ENCODE peak calls at places on chromosomes 4 and X, in eight cellular contexts. C is heart right ventricle, A is AG09319, K is psoas muscle, R is foreskin fibroblast, Q is nephron progenitor cell, N is SK-N-SH, B is mucosa of descending colon. T is an unnamed sample.
A peak's percentile ranks its signal among the peaks of the same experiment; 100 is the strongest.

GRCh38 chr4:2423066-2423465 is 4.3 kb downstream of the CFAP99 start:
- DNase-seq in C (no peak), K (no peak), B (peak; percentile 23), N (no peak), Q (no peak), R (no peak), A (no peak), T (no peak)

GRCh38 chr4:184250795-184251679 is 33.4 kb upstream of the ENPP6 start:
- DNase-seq in N (peak; percentile 70), B (no peak), C (no peak), K (no peak), R (peak; percentile 61), Q (no peak), A (peak; percentile 16), T (peak; percentile 60)

GRCh38 chr4:954211-955020 is 19.0 kb downstream of the DGKQ start:
- DNase-seq in A (no peak), K (no peak), B (peak; percentile 10), C (no peak), N (no peak), R (no peak), Q (no peak), T (no peak)

GRCh38 chr4:157265281-157265680 is 44.8 kb downstream of the GRIA2 start:
- DNase-seq in B (no peak), K (no peak), R (peak; percentile 73), A (no peak), N (no peak), C (no peak), Q (peak; percentile 9), T (no peak)

GRCh38 chr4:68176500-68176899 is 46.8 kb upstream of the TMPRSS11F start:
- DNase-seq in C (no peak), K (no peak), N (no peak), B (no peak), A (no peak), Q (no peak), R (no peak), T (no peak)

GRCh38 chr4:139692300-139693012 is 26.8 kb downstream of the MGST2 start:
- DNase-seq in A (no peak), Q (no peak), C (no peak), R (no peak), N (peak; percentile 59), K (no peak), B (no peak), T (no peak)

GRCh38 chr4:113288257-113288656 is 238.8 kb downstream of the ANK2 start:
- DNase-seq in C (no peak), K (no peak), R (no peak), N (no peak), A (no peak), B (no peak), Q (no peak), T (no peak)

GRCh38 chr4:99966692-99967091 is 16.6 kb upstream of the H2AZ1 start:
- DNase-seq in B (no peak), Q (no peak), A (no peak), R (peak; percentile 62), N (no peak), C (no peak), K (no peak), T (no peak)

GRCh38 chr4:126530996-126531585 is 1101.7 kb upstream of the INTU start:
- DNase-seq in R (peak; percentile 14), K (no peak), N (no peak), A (no peak), C (no peak), B (no peak), Q (no peak), T (no peak)

GRCh38 chr4:23888421-23889319 is 1.2 kb downstream of the PPARGC1A start:
- DNase-seq in A (no peak), C (no peak), B (peak; percentile 37), N (peak; percentile 66), K (no peak), R (peak; percentile 74), Q (peak; percentile 8), T (no peak)

GRCh38 chr4:10490996-10491395 is 33.8 kb upstream of the ZNF518B start:
- DNase-seq in R (no peak), C (no peak), A (no peak), Q (no peak), B (no peak), N (no peak), K (no peak), T (no peak)

GRCh38 chrX:11908371-11908770 is 150.3 kb downstream of the MSL3 start:
- DNase-seq in N (peak; percentile 8), R (peak; percentile 28), Q (no peak), K (no peak), B (no peak), C (no peak), A (no peak), T (peak; percentile 16)
- TF ChIP-seq CTCF in N (peak; percentile 51), R (peak; percentile 35), Q (peak; percentile 25), K (no peak), B (no peak), C (no peak), A (peak; percentile 35), T (no peak)

GRCh38 chrX:12722314-12722713 is 68.9 kb upstream of the PRPS2 start:
- DNase-seq in N (no peak), C (no peak), Q (no peak), A (no peak), K (no peak), B (no peak), R (no peak), T (no peak)
- TF ChIP-seq CTCF in N (no peak), C (no peak), Q (no peak), A (no peak), K (no peak), B (no peak), R (no peak), T (no peak)

GRCh38 chr4:8140915-8141314 is 17.7 kb downstream of the ABLIM2 start:
- DNase-seq in B (no peak), A (no peak), Q (no peak), K (no peak), R (no peak), N (no peak), C (peak; percentile 1), T (no peak)

GRCh38 chr4:8144359-8144758 is 14.3 kb downstream of the ABLIM2 start:
- DNase-seq in B (no peak), C (no peak), A (no peak), R (no peak), Q (no peak), K (peak; percentile 70), N (peak; percentile 70), T (no peak)

GRCh38 chr4:8143392-8144140 is 15.0 kb downstream of the ABLIM2 start:
- DNase-seq in K (no peak), B (no peak), A (no peak), C (no peak), R (no peak), N (no peak), Q (no peak), T (no peak)

GRCh38 chr4:8142556-8142955 is 16.1 kb downstream of the ABLIM2 start:
- DNase-seq in Q (no peak), R (no peak), B (no peak), K (no peak), N (no peak), C (no peak), A (no peak), T (no peak)

DNA sequence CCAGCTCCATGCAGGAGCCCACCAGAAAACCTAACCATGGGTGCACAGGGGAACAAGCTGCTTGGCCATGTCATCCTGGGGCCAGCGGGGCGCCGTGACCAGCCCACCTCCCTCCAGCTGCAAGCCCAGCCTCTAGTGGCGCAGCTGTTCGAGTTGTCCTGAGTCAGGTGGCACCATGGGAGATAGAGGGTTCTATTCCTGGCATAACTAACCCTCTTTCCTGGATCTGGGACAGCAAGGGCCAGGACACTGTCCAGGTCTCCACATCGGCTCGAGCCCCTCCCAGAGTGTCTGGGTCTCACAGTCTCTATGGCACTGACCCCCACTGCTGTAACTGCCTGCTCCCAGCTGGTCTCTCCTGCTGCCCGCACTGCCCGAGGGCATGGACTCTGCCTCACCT is 16.7 kb downstream of the ABLIM2 start:
- DNase-seq in A (no peak), C (no peak), N (no peak), R (no peak), K (no peak), Q (no peak), B (no peak), T (no peak)
- TF ChIP-seq CTCF in A (no peak), C (no peak), N (no peak), R (no peak), K (no peak), Q (no peak), B (no peak), T (no peak)

GRCh38 chrX:23079347-23079746 is 79.6 kb downstream of the DDX53 start:
- DNase-seq in B (no peak), A (no peak), R (no peak), C (no peak), N (no peak), Q (no peak), K (no peak), T (no peak)
- TF ChIP-seq CTCF in B (no peak), A (no peak), R (no peak), C (no peak), N (peak; percentile 33), Q (no peak), K (no peak), T (no peak)

DNA sequence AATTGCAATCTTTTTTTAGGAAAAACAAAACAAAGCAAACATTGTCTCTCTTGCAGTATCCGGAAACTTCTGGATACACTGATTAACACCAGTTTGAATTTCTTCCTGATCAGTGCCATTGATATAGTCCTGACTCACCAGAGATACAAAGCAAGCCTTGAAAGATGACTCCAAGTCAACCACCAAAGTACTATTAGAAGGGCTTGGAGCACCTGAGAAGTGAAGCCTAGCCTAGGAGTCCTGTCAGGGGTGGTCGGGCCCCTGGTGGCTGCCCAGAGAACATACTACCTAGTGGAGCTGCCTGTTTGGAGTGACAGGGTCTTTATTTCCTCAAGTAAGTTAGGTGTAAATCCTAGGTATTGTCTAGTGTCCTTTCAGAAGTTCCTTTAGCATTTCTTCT is 593.2 kb downstream of the ZNF674 start:
- DNase-seq in C (no peak), Q (no peak), A (no peak), K (no peak), B (no peak), N (no peak), R (no peak), T (no peak)
- TF ChIP-seq CTCF in C (no peak), Q (no peak), A (no peak), K (no peak), B (no peak), N (peak; percentile 14), R (no peak), T (no peak)

DNA sequence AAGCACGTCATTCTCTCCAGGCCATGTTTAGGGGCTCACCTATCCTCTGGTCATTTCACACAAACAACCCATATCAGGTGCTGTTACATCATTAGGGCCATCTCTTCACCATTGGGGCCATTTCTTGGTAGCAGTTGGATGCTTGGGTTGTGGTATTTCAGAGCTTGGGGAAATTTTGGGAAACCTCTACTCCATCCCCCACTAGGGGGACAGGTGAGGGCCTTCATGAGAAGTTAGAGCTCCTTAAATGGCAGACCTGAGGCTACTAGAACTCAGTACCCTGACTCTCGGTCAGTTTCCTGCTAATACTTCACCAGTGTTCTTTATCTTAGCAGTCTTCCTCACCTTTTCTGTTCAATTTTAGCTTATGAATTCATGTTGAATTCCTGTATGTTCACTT is 50.2 kb downstream of the ZNF827 start:
- DNase-seq in R (no peak), K (no peak), B (no peak), C (no peak), Q (no peak), A (no peak), N (no peak), T (no peak)
- TF ChIP-seq CTCF in R (no peak), K (no peak), B (no peak), C (no peak), Q (no peak), A (peak; percentile 10), N (peak; percentile 31), T (no peak)